ENCODE peak calls at places on chromosomes 12 and 14, in nine cellular contexts. H, C, G, M, J, T, S, R and I are unnamed samples.

GRCh38 chr12:132522586-132523380 is 32.8 kb downstream of the FBRSL1 start:
- DNase-seq in H (no peak), C (no peak), G (no peak), M (no peak), J (no peak), T (peak; percentile 77), S (no peak), R (no peak), I (no peak)

GRCh38 chr14:60092516-60092915 is 793 bp downstream of the PCNX4 start:
- DNase-seq in H (no peak), C (peak; percentile 65), G (peak; percentile 18), M (no peak), J (peak; percentile 49), T (no peak), S (peak; percentile 38), R (no peak), I (no peak)

GRCh38 chr14:58299665-58300202 is 1.4 kb downstream of the ARID4A start:
- DNase-seq in H (no peak), C (peak; percentile 53), G (no peak), M (no peak), J (peak; percentile 14), T (no peak), S (peak; percentile 7), R (no peak), I (no peak)

GRCh38 chr12:96303656-96304055 is 96.6 kb downstream of the CDK17 start:
- DNase-seq in H (no peak), C (no peak), G (no peak), M (no peak), J (peak; percentile 14), T (no peak), S (no peak), R (no peak), I (no peak)

GRCh38 chr12:82660541-82661325 is 26.0 kb upstream of the TMTC2 start:
- DNase-seq in H (no peak), C (no peak), G (no peak), M (no peak), J (peak; percentile 26), T (no peak), S (no peak), R (no peak), I (no peak)

GRCh38 chr12:126831115-126831514 is 1435.9 kb upstream of the TMEM132C start:
- DNase-seq in H (no peak), C (no peak), G (no peak), M (no peak), J (no peak), T (no peak), S (no peak), R (no peak), I (no peak)

GRCh38 chr12:124543052-124543590 is 24.3 kb downstream of the NCOR2 start:
- DNase-seq in H (no peak), C (no peak), G (no peak), M (no peak), J (peak; percentile 49), T (peak; percentile 82), S (no peak), R (no peak), I (no peak)

GRCh38 chr12:130949806-130950205 is 3.9 kb upstream of the ADGRD1 start:
- DNase-seq in H (no peak), C (no peak), G (no peak), M (no peak), J (no peak), T (no peak), S (no peak), R (no peak), I (no peak)

GRCh38 chr14:100654814-100655795 is 67.9 kb upstream of the BEGAIN start:
- DNase-seq in H (no peak), C (peak; percentile 56), G (peak; percentile 56), M (peak; percentile 39), J (no peak), T (peak; percentile 92), S (peak; percentile 78), R (no peak), I (no peak)

GRCh38 chr12:77401480-77402105 is 336.2 kb upstream of the E2F7 start:
- DNase-seq in H (no peak), C (no peak), G (no peak), M (no peak), J (no peak), T (no peak), S (no peak), R (no peak), I (no peak)

GRCh38 chr14:50083467-50084337 is 32.7 kb downstream of the VCPKMT start:
- DNase-seq in H (no peak), C (no peak), G (no peak), M (no peak), J (no peak), T (peak; percentile 69), S (no peak), R (no peak), I (no peak)

GRCh38 chr14:69091695-69092094 is 61.2 kb downstream of the DCAF5 start:
- DNase-seq in H (no peak), C (no peak), G (no peak), M (no peak), J (no peak), T (no peak), S (no peak), R (no peak), I (no peak)

GRCh38 chr12:51369581-51369980 is 21.6 kb downstream of the GALNT6 start:
- DNase-seq in H (no peak), C (no peak), G (no peak), M (no peak), J (no peak), T (no peak), S (no peak), R (no peak), I (no peak)

GRCh38 chr12:49598527-49598926 is 6.9 kb downstream of the FAM186B start:
- DNase-seq in H (no peak), C (no peak), G (no peak), M (no peak), J (no peak), T (peak; percentile 45), S (no peak), R (no peak), I (no peak)

GRCh38 chr14:60757617-60758016 is 23.1 kb downstream of the MNAT1 start:
- DNase-seq in H (no peak), C (peak; percentile 98), G (no peak), M (no peak), J (peak; percentile 42), T (no peak), S (no peak), R (no peak), I (peak; percentile 38)

GRCh38 chr12:86741531-86741930 is 485.3 kb upstream of the MGAT4C start:
- DNase-seq in H (no peak), C (no peak), G (no peak), M (no peak), J (no peak), T (no peak), S (no peak), R (no peak), I (no peak)

DNA sequence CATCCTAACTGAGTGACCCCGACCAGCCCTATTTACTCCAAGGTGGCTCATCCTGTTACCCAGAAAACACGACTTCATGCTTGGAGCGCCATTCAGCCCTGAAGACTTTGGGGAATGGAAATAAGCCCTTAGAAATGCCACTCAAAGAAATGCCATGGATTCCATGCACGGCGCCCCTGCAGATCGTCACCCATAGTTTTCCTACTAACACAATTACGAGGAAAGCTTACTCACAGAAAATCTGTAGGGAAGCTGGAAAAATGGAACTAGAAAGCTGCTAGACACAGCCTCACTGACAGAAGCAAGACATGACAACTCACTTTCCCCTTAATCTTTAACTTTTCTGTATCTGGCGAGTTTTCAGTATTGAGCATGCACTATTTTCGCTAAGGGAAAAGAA is 19.5 kb downstream of the NUAK1 start:
- DNase-seq in H (no peak), C (no peak), G (no peak), M (no peak), J (no peak), T (no peak), S (no peak), R (no peak), I (no peak)
- H3K27ac ChIP-seq in H (peak overlapping the region; percentile 70), C (no peak overlapping the region), G (no peak overlapping the region), M (no peak overlapping the region), J (peak overlapping the region; percentile 52), T (no peak overlapping the region), S (peak overlapping the region; percentile 78), R (no peak overlapping the region), I (peak overlapping the region; percentile 96)

DNA sequence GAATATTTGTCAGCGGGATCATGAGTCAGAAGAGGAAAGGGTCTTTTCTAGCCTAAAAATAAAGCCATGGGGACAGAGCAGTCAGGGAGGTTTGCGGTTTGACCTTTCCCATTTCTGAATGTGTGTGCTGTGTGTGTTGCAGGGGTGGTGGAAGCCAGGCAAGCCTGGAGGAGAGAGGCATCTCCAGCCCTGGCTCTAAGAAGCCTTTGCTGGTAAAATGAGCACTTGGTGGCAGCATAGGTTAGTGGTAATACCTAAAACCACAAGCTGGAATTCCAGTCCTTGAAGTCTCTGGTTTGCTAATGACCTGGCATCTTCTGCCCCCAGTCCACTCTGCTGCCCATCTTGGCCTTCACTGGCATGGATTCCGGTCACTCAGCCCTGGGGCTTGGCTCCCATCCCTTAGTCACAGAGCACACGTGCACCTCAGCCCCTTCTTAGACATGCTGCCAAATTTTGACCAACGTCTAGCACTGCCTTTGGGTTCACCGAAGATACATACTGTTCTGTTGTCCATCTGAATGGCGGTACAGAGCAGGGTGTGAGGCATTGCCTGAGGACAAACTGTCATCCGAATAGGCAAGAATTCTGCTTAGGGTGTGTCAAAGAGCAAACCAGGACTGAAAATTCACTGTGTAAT is 52.7 kb downstream of the KCNA5 start:
- DNase-seq in H (no peak), C (peak; percentile 16), G (no peak), M (no peak), J (peak; percentile 18), T (no peak), S (no peak), R (no peak), I (no peak)
- TF ChIP-seq CTCF in H (no peak), C (peak; percentile 9), G (no peak), M (no peak), J (no peak), T (no peak), S (peak; percentile 22), R (no peak), I (no peak)

DNA sequence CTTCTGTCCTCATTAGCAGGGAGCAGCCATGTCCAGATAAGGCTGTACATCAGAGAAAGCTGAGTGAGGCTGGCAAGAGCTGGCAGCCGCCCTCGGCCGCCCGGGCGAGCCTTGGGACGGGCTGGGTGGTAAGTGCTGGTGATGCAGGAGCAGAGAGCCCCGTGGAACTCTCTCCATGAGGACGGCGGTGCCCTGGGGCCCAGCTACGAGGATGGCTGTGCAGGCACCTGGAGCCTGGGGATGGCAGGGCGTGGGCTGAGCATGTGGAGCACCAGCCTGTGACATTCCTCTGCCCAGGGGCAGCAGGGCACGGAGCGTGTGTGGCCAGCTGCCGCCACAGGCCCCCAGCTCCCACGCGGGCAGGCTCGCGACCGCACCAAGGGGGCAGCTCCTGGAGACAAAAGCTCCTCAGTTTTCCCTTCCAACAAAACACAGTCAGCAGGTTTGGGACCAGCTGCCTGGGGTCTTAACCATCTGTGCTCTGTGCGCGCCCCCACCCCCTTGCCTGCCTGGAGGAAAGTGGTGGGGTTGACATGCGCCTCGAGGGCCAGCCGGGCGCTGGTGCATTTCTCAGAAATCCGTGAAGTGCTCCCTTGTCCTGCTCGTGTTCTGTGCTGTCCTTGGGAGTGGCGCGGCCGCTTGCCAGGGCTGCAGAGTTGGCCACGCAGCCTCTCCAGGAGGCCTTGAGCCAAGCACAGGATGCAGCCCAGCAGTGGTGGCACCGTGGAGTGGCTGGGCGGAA is 21.4 kb downstream of the PACS2 start:
- DNase-seq in H (no peak), C (no peak), G (no peak), M (no peak), J (no peak), T (peak; percentile 75), S (no peak), R (no peak), I (no peak)
- H3K27ac ChIP-seq in H (peak overlapping the region; percentile 89), C (no peak overlapping the region), G (no peak overlapping the region), M (no peak overlapping the region), J (no peak overlapping the region), T (no peak overlapping the region), S (no peak overlapping the region), R (peak overlapping the region; percentile 72), I (no peak overlapping the region)

GRCh38 chr12:121626087-121626852 is at the start of gene ORAI1:
- DNase-seq in H (peak; percentile 94), C (peak; percentile 99), G (peak; percentile 98), M (peak; percentile 94), J (peak; percentile 97), T (peak; percentile 100), S (peak; percentile 99), R (peak; percentile 95), I (no peak)
- TF ChIP-seq CTCF in H (no peak), C (no peak), G (no peak), M (no peak), J (no peak), T (peak; percentile 63), S (peak; percentile 4), R (no peak), I (no peak)